ENCODE peak calls at places on chromosomes 7 and 10, in nine cellular contexts. G is NCI-H187 treated with DMSO at 0.1 percent for 48 hours; F is activated T-cell treated with anti-CD3 and anti-CD28 coated beads, Interleukin-2, amount 50 U/mL, for 72 hours; O is neural crest cell; Z is IMR-90; V is stomach; L is NCI-H2227 treated with DMSO at 0.1 percent for 48 hours; J is CD8-positive, alpha-beta T cell; U is activated CD8-positive, alpha-beta memory T cell treated with anti-CD3 and anti-CD28 coated beads for 1 hour. X is an unnamed sample.

GRCh38 chr10:103812431-103812830 is 42.9 kb downstream of the SH3PXD2A start:
- DNase-seq in G (no peak), F (no peak), O (no peak), Z (no peak), V (no peak), L (peak), J (no peak), U (no peak), X (no peak)

GRCh38 chr10:59648711-59649201 is 60.9 kb downstream of the SLC16A9 start:
- DNase-seq in G (no peak), F (no peak), O (no peak), Z (no peak), V (no peak), L (peak), J (no peak), U (no peak), X (peak)

GRCh38 chr10:68561804-68562649 is 1.9 kb downstream of the TET1 start:
- DNase-seq in G (no peak), F (no peak), O (peak), Z (no peak), V (no peak), L (peak), J (no peak), U (no peak), X (no peak)

GRCh38 chr7:30245913-30246312 is 38.5 kb upstream of the ZNRF2 start:
- DNase-seq in G (no peak), F (no peak), O (no peak), Z (no peak), V (no peak), L (no peak), J (no peak), U (no peak), X (no peak)

GRCh38 chr10:103584216-103585010 is 90.9 kb downstream of the NEURL1 start:
- DNase-seq in G (no peak), F (peak), O (no peak), Z (no peak), V (no peak), L (no peak), J (peak), U (no peak), X (no peak)

GRCh38 chr7:107815254-107815882 is 12.3 kb upstream of the SLC26A3 start:
- DNase-seq in G (no peak), F (peak), O (no peak), Z (no peak), V (no peak), L (no peak), J (no peak), U (no peak), X (no peak)

GRCh38 chr10:69464801-69465401 is 13.6 kb downstream of the TSPAN15 start:
- DNase-seq in G (no peak), F (peak), O (no peak), Z (no peak), V (peak), L (no peak), J (no peak), U (no peak), X (no peak)

GRCh38 chr10:43230101-43230908 is 36.6 kb downstream of the RASGEF1A start:
- DNase-seq in G (no peak), F (no peak), O (no peak), Z (no peak), V (no peak), L (no peak), J (no peak), U (no peak), X (no peak)

GRCh38 chr10:99732033-99732912 is at the start of the genes COX15 and CUTC:
- DNase-seq in G (peak), F (peak), O (peak), Z (peak), V (peak), L (peak), J (peak), U (peak), X (peak)

GRCh38 chr10:69826094-69826493 is 24.4 kb downstream of the COL13A1 start:
- DNase-seq in G (no peak), F (no peak), O (no peak), Z (no peak), V (no peak), L (no peak), J (no peak), U (no peak), X (no peak)